ENCODE peak calls at places on chromosomes 7 and 10, in nine cellular contexts. J, X, Z, K, S, G, A, R and T are unnamed samples.

GRCh38 chr7:5384618-5385017 is 39.0 kb downstream of the TNRC18 start:
- DNase-seq in J (no peak), S (no peak), K (no peak), Z (no peak), X (no peak), G (no peak), R (no peak), A (no peak), T (no peak)

GRCh38 chr7:111290419-111290818 is 199.5 kb downstream of the LRRN3 start:
- DNase-seq in K (no peak), R (no peak), G (no peak), J (no peak), Z (no peak), S (no peak), X (no peak), A (no peak), T (no peak)

GRCh38 chr10:101052285-101052684 is 9.5 kb upstream of the KAZALD1 start:
- DNase-seq in R (no peak), J (no peak), S (no peak), Z (no peak), A (peak; percentile 83), X (peak; percentile 88), K (peak; percentile 68), G (no peak), T (no peak)

GRCh38 chr7:159086301-159086925 is 58.3 kb downstream of the VIPR2 start:
- DNase-seq in G (no peak), Z (no peak), J (peak; percentile 14), S (no peak), X (no peak), A (no peak), K (no peak), R (no peak), T (no peak)

GRCh38 chr7:46671108-46671769 is 750.2 kb upstream of the IGFBP3 start:
- DNase-seq in X (no peak), R (no peak), Z (no peak), A (no peak), S (no peak), G (no peak), K (no peak), J (no peak), T (no peak)

GRCh38 chr10:133177380-133178157 is 17.6 kb downstream of the KNDC1 start:
- DNase-seq in R (no peak), K (no peak), J (no peak), Z (no peak), A (no peak), X (no peak), G (no peak), S (no peak), T (peak; percentile 28)

GRCh38 chr10:75269605-75270004 is 33.8 kb upstream of the COMTD1 start:
- DNase-seq in A (no peak), J (no peak), X (no peak), R (no peak), S (no peak), Z (no peak), G (no peak), K (no peak), T (no peak)

GRCh38 chr10:108956149-108956548 is 967.2 kb downstream of the XPNPEP1 start:
- DNase-seq in R (no peak), S (no peak), K (no peak), G (no peak), A (peak; percentile 28), Z (no peak), X (no peak), J (no peak), T (no peak)

GRCh38 chr10:49280001-49280408 is 19.0 kb upstream of the C10orf71 start:
- DNase-seq in J (no peak), R (no peak), X (peak; percentile 29), G (no peak), A (peak; percentile 5), K (peak; percentile 62), S (no peak), Z (no peak), T (no peak)

GRCh38 chr7:33534830-33535229 is 370.5 kb upstream of the BMPER start:
- DNase-seq in S (no peak), X (no peak), R (no peak), Z (no peak), J (no peak), G (peak; percentile 6), A (no peak), K (peak; percentile 56), T (no peak)

GRCh38 chr7:150355666-150356059 is 13.0 kb upstream of the REPIN1 start:
- DNase-seq in Z (no peak), A (no peak), J (no peak), K (no peak), R (no peak), S (no peak), G (no peak), X (no peak), T (no peak)

GRCh38 chr7:7554647-7555575 is 11.8 kb upstream of the MIOS start:
- DNase-seq in S (no peak), K (no peak), X (no peak), A (peak; percentile 49), Z (no peak), J (no peak), G (no peak), R (no peak), T (no peak)

GRCh38 chr7:77729574-77730348 is 33.5 kb downstream of the RSBN1L start:
- DNase-seq in A (no peak), K (no peak), R (no peak), Z (no peak), J (no peak), G (no peak), S (no peak), X (no peak), T (no peak)

GRCh38 chr7:41162612-41163011 is 540.3 kb downstream of the INHBA start:
- DNase-seq in A (peak; percentile 35), Z (no peak), S (no peak), K (no peak), X (peak; percentile 85), G (no peak), J (no peak), R (no peak), T (no peak)

GRCh38 chr10:45376364-45376801 is 2.4 kb downstream of the ALOX5 start:
- DNase-seq in S (no peak), G (no peak), K (no peak), J (no peak), X (no peak), Z (no peak), R (no peak), A (no peak), T (no peak)

DNA sequence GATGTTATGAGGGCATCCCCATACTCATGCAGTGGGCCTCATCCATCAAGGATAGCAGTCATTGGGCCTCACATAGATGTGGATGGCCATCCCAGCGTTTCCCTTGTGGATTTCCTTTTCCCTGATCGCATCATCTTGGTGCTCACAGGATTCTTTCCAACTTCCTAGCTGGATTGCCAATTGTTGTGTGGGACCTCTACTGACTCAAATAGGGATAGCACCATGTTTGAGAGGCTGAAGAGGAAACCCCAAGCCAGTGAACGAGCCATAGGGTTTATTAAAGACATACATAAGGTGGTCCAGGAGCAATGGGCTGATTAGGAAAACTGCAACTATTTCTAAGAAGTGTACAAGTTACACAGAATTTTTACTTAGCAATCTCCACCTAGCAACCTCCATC is 21.8 kb downstream of the ASZ1 start:
- DNase-seq in A (no peak), J (no peak), K (no peak), X (no peak), R (no peak), S (no peak), Z (no peak), G (no peak), T (no peak)
- TF ChIP-seq CTCF in A (peak; percentile 16), J (no peak), K (peak; percentile 11), X (no peak), R (no peak), S (no peak), Z (no peak), G (peak; percentile 12), T (no peak)

GRCh38 chr7:105760549-105761447 is 115.6 kb downstream of the ATXN7L1 start:
- DNase-seq in Z (no peak), G (no peak), J (no peak), K (no peak), R (no peak), A (peak; percentile 25), X (peak; percentile 64), S (no peak), T (no peak)
- TF ChIP-seq CTCF in Z (no peak), G (no peak), J (peak; percentile 4), K (no peak), R (no peak), A (peak; percentile 63), X (no peak), S (no peak), T (peak; percentile 26)

DNA sequence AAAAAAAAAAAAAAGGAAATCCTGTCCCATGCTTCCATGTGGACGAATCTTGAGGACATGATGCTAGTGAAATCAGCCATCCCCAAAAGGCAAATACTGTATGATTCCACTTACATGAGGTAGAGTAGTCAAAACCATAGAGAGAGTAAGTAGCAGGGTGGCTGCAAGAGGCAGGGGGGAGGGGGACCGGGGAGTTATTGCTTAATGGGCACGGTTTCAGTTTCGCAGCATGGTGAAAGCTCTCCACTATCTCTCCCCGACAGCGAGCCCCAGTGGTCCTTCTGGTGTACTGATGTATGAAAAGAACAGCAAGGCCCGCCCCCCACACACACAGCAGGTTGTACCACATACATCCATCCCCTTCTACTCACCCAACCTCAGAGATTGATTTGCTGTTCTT is 32.8 kb downstream of the NOD1 start:
- DNase-seq in R (peak; percentile 46), S (peak; percentile 48), K (no peak), X (peak; percentile 54), A (no peak), G (no peak), Z (no peak), J (peak; percentile 73), T (no peak)
- TF ChIP-seq CTCF in R (no peak), S (no peak), K (peak; percentile 29), X (no peak), A (no peak), G (peak; percentile 31), Z (no peak), J (no peak), T (no peak)

DNA sequence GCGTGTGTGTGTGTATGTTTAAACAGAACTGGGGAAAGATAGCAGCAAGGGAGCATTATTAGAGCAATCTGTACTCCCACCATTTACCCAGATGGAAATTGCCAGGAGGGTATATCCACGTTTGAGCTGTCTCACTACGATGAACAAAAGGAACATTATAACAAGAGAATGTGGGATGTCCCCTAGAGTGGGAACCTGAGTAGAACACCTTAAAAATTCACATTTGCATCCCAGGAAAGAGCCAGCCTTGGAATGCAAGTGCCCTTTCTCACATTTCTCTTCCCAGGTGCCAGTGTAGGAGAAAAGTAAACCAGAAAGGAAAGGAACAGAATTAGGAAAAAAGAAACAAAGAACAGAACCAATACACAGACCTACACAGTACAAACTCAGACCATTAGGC is 95.3 kb upstream of the PTPRZ1 start:
- DNase-seq in S (no peak), J (no peak), G (no peak), A (no peak), K (no peak), X (no peak), R (no peak), Z (no peak), T (no peak)
- TF ChIP-seq CTCF in S (no peak), J (no peak), G (no peak), A (no peak), K (no peak), X (no peak), R (no peak), Z (no peak), T (no peak)